ENCODE peak calls at places on chromosomes 1 and 21, in seven cellular contexts. B is ovary, E is heart left ventricle, R is HepG2, S is tibial nerve, I is uterus, Q is IMR-90. C is an unnamed sample.

GRCh38 chr1:95043141-95043980 is 29.4 kb downstream of the ALG14 start:
- DNase-seq in E (peak), R (peak), I (peak), B (peak), S (peak), Q (peak), C (peak)

GRCh38 chr1:40694353-40694874 is 2.9 kb downstream of the NFYC start:
- DNase-seq in R (no peak), I (no peak), S (no peak), E (no peak), Q (no peak), B (no peak), C (no peak)

GRCh38 chr1:39195166-39196111 is 9.1 kb upstream of the MACF1 start:
- DNase-seq in Q (peak), B (no peak), S (no peak), R (no peak), I (no peak), E (no peak), C (peak)

GRCh38 chr1:160186734-160187133 is 3.6 kb upstream of the CASQ1 start:
- DNase-seq in I (no peak), B (no peak), R (no peak), E (no peak), Q (no peak), S (no peak), C (no peak)

GRCh38 chr1:93751391-93752250 is 70.0 kb upstream of the BCAR3 start:
- DNase-seq in B (no peak), I (no peak), R (no peak), S (no peak), Q (no peak), E (peak), C (no peak)

GRCh38 chr21:22346576-22346975 is 1348.4 kb downstream of the NCAM2 start:
- DNase-seq in I (no peak), Q (no peak), B (no peak), S (no peak), R (no peak), E (no peak), C (no peak)

GRCh38 chr1:57770772-57771171 is 346.9 kb upstream of the DAB1 start:
- DNase-seq in Q (peak), S (no peak), B (no peak), E (no peak), R (peak), I (no peak), C (no peak)

GRCh38 chr1:77539510-77540142 is 142.8 kb downstream of the ZZZ3 start:
- DNase-seq in I (no peak), E (no peak), R (no peak), Q (peak), B (no peak), S (no peak), C (no peak)

GRCh38 chr1:43509007-43509739 is 21.5 kb upstream of the PTPRF start:
- DNase-seq in E (no peak), Q (no peak), R (no peak), I (no peak), S (no peak), B (no peak), C (no peak)

GRCh38 chr1:243639027-243639658 is 210.9 kb downstream of the AKT3 start:
- DNase-seq in R (no peak), I (no peak), E (no peak), B (no peak), Q (no peak), S (no peak), C (no peak)

GRCh38 chr1:40382601-40383000 is 9.1 kb downstream of the SMAP2 start:
- DNase-seq in B (no peak), Q (no peak), E (no peak), I (no peak), R (no peak), S (no peak), C (peak)

GRCh38 chr1:63405021-63405420 is 37.6 kb downstream of the ALG6 start:
- DNase-seq in S (no peak), Q (no peak), I (no peak), E (no peak), B (no peak), R (no peak), C (no peak)

GRCh38 chr1:15214507-15214906 is 32.5 kb upstream of the FHAD1 start:
- DNase-seq in Q (peak), B (peak), E (peak), S (peak), R (no peak), I (peak), C (no peak)

GRCh38 chr1:226960256-226960655 is 20.2 kb downstream of the COQ8A start:
- DNase-seq in E (no peak), Q (no peak), S (no peak), R (no peak), I (no peak), B (no peak), C (peak)

GRCh38 chr21:16418663-16419062 is 688.9 kb downstream of the USP25 start:
- DNase-seq in S (no peak), I (no peak), E (no peak), R (no peak), Q (no peak), B (no peak), C (no peak)

GRCh38 chr1:118077331-118078055 is 107.5 kb downstream of the SPAG17 start:
- DNase-seq in I (no peak), E (no peak), R (peak), Q (peak), S (peak), B (no peak), C (peak)

GRCh38 chr1:205179842-205180241 is 31.7 kb downstream of the DSTYK start:
- DNase-seq in I (no peak), E (no peak), Q (peak), B (no peak), S (no peak), R (no peak), C (no peak)

GRCh38 chr1:66395202-66396061 is 138.5 kb upstream of the SGIP1 start:
- DNase-seq in S (no peak), I (no peak), B (no peak), R (no peak), Q (peak), E (no peak), C (no peak)
- TF ChIP-seq POLR2A in S (no peak), I (no peak), B (no peak), R (no peak), Q (no peak), E (no peak), C (no peak)

DNA sequence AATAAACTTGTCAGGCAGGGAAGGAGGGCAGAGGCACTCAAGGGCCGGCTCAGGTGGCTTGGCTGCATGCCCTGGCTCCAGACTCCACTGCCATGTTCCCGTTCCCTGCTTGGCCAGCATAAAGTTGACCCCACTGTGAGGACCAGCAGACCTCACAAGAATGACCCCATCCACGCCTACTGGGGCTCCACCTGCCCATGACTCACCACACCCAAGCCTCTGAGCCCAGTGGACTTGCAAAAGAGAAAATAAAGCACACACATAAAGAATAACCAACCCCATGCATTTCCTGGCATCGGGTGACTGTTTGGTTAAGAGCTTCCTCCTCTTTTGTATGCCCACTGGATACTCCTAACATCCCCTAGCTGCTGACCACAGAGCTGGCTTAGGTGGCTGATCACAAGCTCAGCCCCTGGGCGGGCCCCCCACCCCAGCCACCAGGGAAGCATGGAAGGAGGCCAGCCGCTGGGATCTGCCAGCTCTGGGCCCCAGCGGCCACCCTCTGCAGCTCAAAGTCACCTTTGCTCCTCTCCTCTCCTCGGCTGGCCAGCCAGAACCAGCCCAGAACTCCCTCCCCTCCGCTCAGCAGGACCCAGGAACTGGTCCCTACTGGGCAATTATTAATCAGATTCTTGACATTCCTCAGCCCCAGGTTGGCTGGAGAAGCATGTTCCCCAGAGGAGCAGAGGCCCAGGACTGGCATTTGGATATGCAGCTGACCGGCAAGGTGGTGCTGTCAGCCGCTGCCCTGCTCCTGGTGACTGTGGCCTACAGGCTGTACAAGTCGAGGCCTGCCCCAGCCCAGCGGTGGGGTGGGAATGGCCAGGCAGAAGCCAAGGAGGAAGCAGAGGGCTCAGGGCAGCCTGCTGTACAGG is at the start of gene KLHDC7A:
- DNase-seq in E (no peak), B (no peak), R (peak), I (no peak), S (no peak), Q (no peak), C (no peak)
- TF ChIP-seq POLR2A in E (no peak), B (no peak), R (peak), I (no peak), S (no peak), Q (no peak), C (no peak)

GRCh38 chr1:145707183-145707867 is at the start of gene PDZK1:
- DNase-seq in B (no peak), R (peak), S (no peak), I (no peak), Q (no peak), E (no peak), C (no peak)
- TF ChIP-seq POLR2A in B (no peak), R (peak), S (no peak), I (no peak), Q (no peak), E (no peak), C (no peak)

GRCh38 chr1:181094813-181095212 is 6.3 kb downstream of the IER5 start:
- DNase-seq in R (no peak), Q (peak), I (peak), E (no peak), S (peak), B (peak), C (no peak)

GRCh38 chr1:181094402-181094801 is 5.9 kb downstream of the IER5 start:
- DNase-seq in E (no peak), R (no peak), I (no peak), S (no peak), B (no peak), Q (no peak), C (no peak)

GRCh38 chr1:181097242-181097641 is 8.7 kb downstream of the IER5 start:
- DNase-seq in S (no peak), E (no peak), R (no peak), B (no peak), Q (peak), I (no peak), C (no peak)

GRCh38 chr1:181095763-181096184 is 7.3 kb downstream of the IER5 start:
- DNase-seq in S (no peak), R (no peak), Q (no peak), E (no peak), I (no peak), B (no peak), C (no peak)

GRCh38 chr1:181095260-181095659 is 6.8 kb downstream of the IER5 start:
- DNase-seq in S (no peak), I (no peak), B (no peak), E (no peak), Q (no peak), R (no peak), C (no peak)
- TF ChIP-seq POLR2A in S (no peak), I (no peak), B (no peak), E (no peak), Q (no peak), R (no peak), C (no peak)

DNA sequence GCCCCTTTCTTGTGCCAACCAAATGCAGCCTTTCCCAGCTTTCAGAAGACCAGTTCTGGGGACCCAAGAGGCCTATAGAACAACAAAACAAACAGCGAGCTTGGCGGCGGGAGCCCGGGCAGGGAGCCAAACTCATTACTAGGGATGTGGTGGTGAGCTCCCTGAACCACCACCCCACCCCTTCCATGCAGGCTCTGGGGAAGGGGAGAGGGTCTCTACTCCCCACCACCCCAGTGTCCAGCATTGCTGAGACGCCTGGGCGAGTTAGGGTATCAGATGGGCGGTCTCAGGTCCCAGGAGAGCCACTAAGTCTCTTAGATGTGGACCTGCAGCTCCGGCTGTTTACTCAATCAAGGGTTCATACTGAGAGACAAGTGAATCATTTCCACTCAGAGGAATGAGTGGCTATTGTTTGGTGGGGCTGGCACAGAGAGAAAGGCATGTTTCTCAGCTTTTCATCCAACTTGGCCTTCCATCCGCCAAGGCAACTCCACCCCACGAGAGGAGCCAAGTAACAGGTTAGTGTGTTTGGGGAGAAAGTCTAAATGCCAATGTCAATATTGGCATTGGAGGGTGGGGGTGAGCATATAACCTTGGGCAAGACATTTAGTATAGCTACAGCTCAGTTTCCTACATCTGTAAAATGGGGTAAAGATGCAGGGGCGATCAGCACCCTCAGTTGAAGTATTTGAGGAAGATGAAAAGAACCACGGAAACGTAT is 40.9 kb downstream of the PLXNA2 start:
- DNase-seq in Q (peak), R (peak), S (peak), I (peak), B (peak), E (peak), C (no peak)
- TF ChIP-seq POLR2A in Q (no peak), R (no peak), S (no peak), I (no peak), B (no peak), E (no peak), C (no peak)

GRCh38 chr1:111538343-111539035 is 35.1 kb upstream of the ADORA3 start:
- DNase-seq in I (no peak), S (no peak), R (peak), E (no peak), B (no peak), Q (peak), C (no peak)
- TF ChIP-seq POLR2A in I (no peak), S (no peak), R (no peak), E (no peak), B (no peak), Q (no peak), C (no peak)

GRCh38 chr1:34441661-34442060 is 265.0 kb downstream of the C1orf94 start:
- DNase-seq in B (no peak), R (no peak), E (no peak), Q (no peak), S (no peak), I (no peak), C (no peak)
- TF ChIP-seq POLR2A in B (no peak), R (no peak), E (no peak), Q (no peak), S (no peak), I (no peak), C (no peak)

GRCh38 chr1:46616277-46617107 is at the start of gene MOB3C:
- DNase-seq in I (peak), S (peak), B (peak), Q (peak), E (peak), R (no peak), C (peak)
- TF ChIP-seq POLR2A in I (peak), S (peak), B (peak), Q (peak), E (peak), R (peak), C (peak)

GRCh38 chr1:233328661-233329498 is 1.4 kb downstream of the MAP3K21 start:
- DNase-seq in Q (no peak), R (no peak), E (no peak), B (no peak), I (no peak), S (no peak), C (no peak)
- TF ChIP-seq POLR2A in Q (no peak), R (no peak), E (no peak), B (no peak), I (no peak), S (no peak), C (no peak)

C was measured in erythroblast.